ENCODE peak calls at places on chromosomes 3 and 15, in eight cellular contexts. One of them, this sample, is unnamed.

GRCh38 chr3:146640361-146640760 is 35.2 kb upstream of the PLSCR5 start:
- DNase-seq in A172: no peak
- DNase-seq in uterus: no peak
- DNase-seq in HEK293T: no peak
- DNase-seq in cardiac muscle cell: no peak
- DNase-seq in HuH-7: no peak
- DNase-seq in neuronal stem cell: no peak
- DNase-seq in sciatic nerve: no peak
- DNase-seq in this sample: no peak

GRCh38 chr15:67730135-67730534 is 95.2 kb upstream of the SKOR1 start:
- DNase-seq in A172: no peak
- DNase-seq in uterus: no peak
- DNase-seq in HEK293T: no peak
- DNase-seq in cardiac muscle cell: no peak
- DNase-seq in HuH-7: no peak
- DNase-seq in neuronal stem cell: no peak
- DNase-seq in sciatic nerve: no peak
- DNase-seq in this sample: no peak

GRCh38 chr15:99282129-99282528 is 30.8 kb downstream of the LRRC28 start:
- DNase-seq in A172: no peak
- DNase-seq in uterus: no peak
- DNase-seq in HEK293T: no peak
- DNase-seq in cardiac muscle cell: no peak
- DNase-seq in HuH-7: no peak
- DNase-seq in neuronal stem cell: no peak
- DNase-seq in sciatic nerve: no peak
- DNase-seq in this sample: no peak

GRCh38 chr15:69861331-69862171 is 236.2 kb downstream of the TLE3 start:
- DNase-seq in A172: no peak
- DNase-seq in uterus: no peak
- DNase-seq in HEK293T: no peak
- DNase-seq in cardiac muscle cell: no peak
- DNase-seq in HuH-7: no peak
- DNase-seq in neuronal stem cell: no peak
- DNase-seq in sciatic nerve: no peak
- DNase-seq in this sample: no peak

GRCh38 chr3:183212565-183212964 is 40.5 kb upstream of the B3GNT5 start:
- DNase-seq in A172: no peak
- DNase-seq in uterus: no peak
- DNase-seq in HEK293T: no peak
- DNase-seq in cardiac muscle cell: no peak
- DNase-seq in HuH-7: no peak
- DNase-seq in neuronal stem cell: no peak
- DNase-seq in sciatic nerve: no peak
- DNase-seq in this sample: no peak

GRCh38 chr3:32336123-32336518 is 55.5 kb upstream of the CMTM7 start:
- DNase-seq in A172: no peak
- DNase-seq in uterus: no peak
- DNase-seq in HEK293T: no peak
- DNase-seq in cardiac muscle cell: peak; percentile 39
- DNase-seq in HuH-7: no peak
- DNase-seq in neuronal stem cell: no peak
- DNase-seq in sciatic nerve: no peak
- DNase-seq in this sample: no peak

GRCh38 chr3:179347108-179347382 is 464 bp upstream of the MFN1 start:
- DNase-seq in A172: no peak
- DNase-seq in uterus: no peak
- DNase-seq in HEK293T: no peak
- DNase-seq in cardiac muscle cell: no peak
- DNase-seq in HuH-7: no peak
- DNase-seq in neuronal stem cell: no peak
- DNase-seq in sciatic nerve: no peak
- DNase-seq in this sample: no peak

GRCh38 chr3:62371032-62371734 is 2.2 kb downstream of the FEZF2 start:
- DNase-seq in A172: no peak
- DNase-seq in uterus: no peak
- DNase-seq in HEK293T: no peak
- DNase-seq in cardiac muscle cell: peak; percentile 28
- DNase-seq in HuH-7: no peak
- DNase-seq in neuronal stem cell: no peak
- DNase-seq in sciatic nerve: no peak
- DNase-seq in this sample: no peak

GRCh38 chr3:167057586-167057985 is 322.5 kb downstream of the ZBBX start:
- DNase-seq in A172: no peak
- DNase-seq in uterus: no peak
- DNase-seq in HEK293T: no peak
- DNase-seq in cardiac muscle cell: no peak
- DNase-seq in HuH-7: no peak
- DNase-seq in neuronal stem cell: no peak
- DNase-seq in sciatic nerve: no peak
- DNase-seq in this sample: no peak

This sample was measured in H1.